ENCODE peak calls at places on chromosomes 1 and 21, in eight cellular contexts. M, U, P, S, D, N, I and R are unnamed samples. For H3K36me3, the result is how much of the 10 kb centered on the place peaks cover.

GRCh38 chr1:31421404-31422040 is 8.5 kb downstream of the SERINC2 start:
- DNase-seq in U (peak), N (no peak), D (no peak), P (no peak), S (no peak), I (peak), M (no peak), R (no peak)

GRCh38 chr1:205045146-205045545 is 2.1 kb downstream of the CNTN2 start:
- DNase-seq in S (no peak), I (no peak), M (peak), P (no peak), U (no peak), N (no peak), D (no peak), R (no peak)

GRCh38 chr1:205849619-205850355 is at the start of gene PM20D1:
- DNase-seq in N (peak), D (peak), I (peak), P (peak), S (peak), M (peak), U (no peak), R (peak)

GRCh38 chr1:225886159-225887029 is 2.6 kb downstream of the LEFTY1 start:
- DNase-seq in P (no peak), S (no peak), I (no peak), N (peak), M (no peak), U (no peak), D (no peak), R (no peak)

GRCh38 chr1:153533689-153534201 is 2.0 kb downstream of the S100A6 start:
- DNase-seq in M (no peak), S (peak), U (no peak), I (no peak), D (peak), P (peak), N (no peak), R (peak)

GRCh38 chr1:29090937-29091618 is 32.6 kb downstream of the TMEM200B start:
- DNase-seq in N (no peak), P (no peak), I (no peak), M (no peak), D (no peak), U (no peak), S (no peak), R (no peak)

GRCh38 chr1:209619696-209620483 is 32.3 kb downstream of the LAMB3 start:
- DNase-seq in S (no peak), M (no peak), I (no peak), P (no peak), N (no peak), U (no peak), D (no peak), R (no peak)

GRCh38 chr1:47997289-47998200 is at the start of gene TRABD2B:
- DNase-seq in I (peak), U (peak), S (peak), N (peak), D (peak), P (peak), M (peak), R (peak)

GRCh38 chr1:29197590-29197924 is 15.9 kb upstream of the SRSF4 start:
- DNase-seq in D (no peak), P (no peak), S (no peak), N (no peak), U (peak), I (peak), M (no peak), R (no peak)

GRCh38 chr1:182215797-182216196 is 154.3 kb upstream of the ZNF648 start:
- DNase-seq in M (no peak), S (no peak), D (no peak), I (no peak), U (no peak), N (no peak), P (no peak), R (no peak)

GRCh38 chr1:93749487-93749886 is 67.8 kb upstream of the BCAR3 start:
- DNase-seq in M (no peak), P (no peak), N (no peak), D (no peak), I (peak), U (no peak), S (no peak), R (no peak)

GRCh38 chr1:26697441-26697977 is 1.7 kb downstream of the ARID1A start:
- DNase-seq in P (no peak), D (no peak), I (peak), U (no peak), M (peak), N (no peak), S (no peak), R (no peak)

GRCh38 chr1:183270541-183271141 is 84.6 kb downstream of the LAMC2 start:
- DNase-seq in S (peak), P (no peak), I (no peak), D (peak), U (no peak), M (no peak), N (no peak), R (no peak)

GRCh38 chr1:59595774-59596173 is 219.0 kb upstream of the HOOK1 start:
- DNase-seq in P (no peak), N (no peak), S (no peak), U (no peak), I (no peak), M (no peak), D (no peak), R (no peak)
- TF ChIP-seq CTCF in P (no peak), N (no peak), S (no peak), U (no peak), I (no peak), M (no peak), D (no peak), R (no peak)

GRCh38 chr1:156140879-156141707 is 12.3 kb upstream of the SEMA4A start:
- DNase-seq in S (peak), N (no peak), U (peak), M (no peak), P (peak), D (no peak), I (peak), R (peak)
- H3K36me3 ChIP-seq in S (under half), N (under half), U (under half), M (under half), P (under half), D (under half), I (under half), R (under half)

GRCh38 chr1:19646366-19646765 is 2.3 kb downstream of the NBL1 start:
- DNase-seq in D (no peak), U (no peak), N (no peak), P (peak), S (no peak), M (no peak), I (no peak), R (no peak)
- H3K4me3 ChIP-seq in D (peak), U (no peak), N (peak), P (peak), S (peak), M (no peak), I (no peak), R (peak)

DNA sequence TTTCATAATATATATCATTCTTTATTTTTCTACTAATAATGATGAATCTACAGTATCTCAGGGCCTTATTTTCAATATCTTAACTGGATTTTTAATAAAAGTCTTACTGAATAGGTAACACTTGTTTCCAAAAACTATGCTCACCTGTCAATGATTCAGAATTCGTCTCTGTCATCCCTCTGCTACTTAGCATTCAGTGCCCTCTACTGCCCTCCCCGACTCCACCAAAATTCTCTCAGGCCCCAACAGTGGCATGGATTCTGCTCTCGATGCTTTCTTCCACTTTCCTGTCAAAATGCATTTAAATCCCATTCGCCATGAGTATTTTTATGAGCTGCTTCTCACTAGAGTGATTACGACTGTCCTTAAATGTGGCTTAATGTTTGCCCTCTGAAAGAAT is 10.5 kb upstream of the BACH1 start:
- DNase-seq in M (no peak), P (no peak), U (no peak), N (no peak), I (no peak), S (no peak), D (no peak), R (no peak)
- TF ChIP-seq CTCF in M (no peak), P (no peak), U (no peak), N (no peak), I (no peak), S (no peak), D (no peak), R (no peak)

GRCh38 chr1:2402420-2402819 is 9.9 kb downstream of the PEX10 start:
- DNase-seq in D (no peak), N (no peak), P (no peak), M (peak), I (no peak), U (no peak), S (no peak), R (no peak)

GRCh38 chr1:2399890-2400575 is 8.4 kb downstream of the RER1 start:
- DNase-seq in P (no peak), M (no peak), S (no peak), D (no peak), N (no peak), I (no peak), U (no peak), R (no peak)

GRCh38 chr1:2400576-2400909 is 8.9 kb downstream of the RER1 start:
- DNase-seq in D (no peak), P (no peak), S (no peak), M (no peak), U (no peak), I (no peak), N (no peak), R (no peak)

GRCh38 chr1:2403273-2403672 is 9.1 kb downstream of the PEX10 start:
- DNase-seq in I (no peak), S (no peak), N (no peak), D (no peak), P (no peak), U (no peak), M (peak), R (no peak)

DNA sequence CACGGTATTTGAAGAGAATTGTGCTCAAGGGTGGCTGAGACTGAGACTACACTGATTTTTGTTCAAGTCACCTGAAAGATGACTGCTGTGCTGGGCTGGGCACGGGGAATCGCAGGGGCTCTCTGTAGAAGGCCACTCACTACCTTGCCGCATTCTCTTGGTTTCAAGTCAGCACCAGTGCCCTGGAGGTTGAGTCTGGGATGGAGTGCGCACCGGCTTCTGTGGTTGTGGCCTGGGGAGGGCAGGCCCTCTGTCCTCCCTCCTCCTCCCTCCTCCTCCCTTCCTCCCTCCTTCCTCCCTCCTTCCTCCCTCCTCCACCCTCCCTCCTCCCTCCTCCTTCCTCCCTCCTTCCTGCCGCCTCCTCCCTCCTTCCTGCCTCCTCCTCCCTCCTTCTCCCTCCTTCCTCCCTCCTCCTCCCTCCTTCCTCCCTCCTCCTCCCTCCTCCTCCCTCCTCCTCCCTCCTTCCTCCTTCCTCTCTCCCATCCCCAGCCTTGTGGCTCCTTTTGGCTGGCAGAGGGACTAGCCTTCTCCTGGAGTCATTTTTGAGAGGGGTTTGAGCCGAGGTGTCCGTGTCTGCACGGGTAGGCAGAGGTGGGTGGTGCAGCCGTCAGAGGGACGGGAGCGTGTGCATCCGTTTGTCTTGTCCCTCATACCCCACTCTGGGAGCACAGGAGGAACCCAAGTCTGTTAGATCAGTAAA is 9.5 kb downstream of the RER1 start:
- DNase-seq in P (no peak), S (no peak), I (no peak), D (no peak), N (no peak), U (no peak), M (peak), R (no peak)
- H3K36me3 ChIP-seq in P (under half), S (half or more), I (half or more), D (half or more), N (half or more), U (under half), M (under half), R (under half)